ENCODE peak calls at places on chromosomes 7 and 10, in six cellular contexts. N is AG04450, G is GM23248, D is left ventricle myocardium inferior, M is body of pancreas, K is brain microvascular endothelial cell. Z is an unnamed sample.

GRCh38 chr7:118803-119376 is 73.5 kb upstream of the FAM20C start:
- DNase-seq in N (no peak), G (no peak), D (peak), M (no peak), K (no peak), Z (no peak)

GRCh38 chr7:14973712-14974428 is 71.3 kb upstream of the DGKB start:
- DNase-seq in N (no peak), G (peak), D (no peak), M (no peak), K (no peak), Z (no peak)

GRCh38 chr10:1368772-1369171 is 312.6 kb downstream of the WDR37 start:
- DNase-seq in N (no peak), G (peak), D (no peak), M (peak), K (no peak), Z (no peak)

GRCh38 chr10:63769367-63769766 is 248.2 kb downstream of the REEP3 start:
- DNase-seq in N (no peak), G (no peak), D (no peak), M (no peak), K (no peak), Z (no peak)

GRCh38 chr10:18381679-18382078 is 241.5 kb downstream of the CACNB2 start:
- DNase-seq in N (no peak), G (no peak), D (no peak), M (no peak), K (no peak), Z (no peak)

GRCh38 chr10:25059990-25060389 is 43.6 kb downstream of the THNSL1 start:
- DNase-seq in N (peak), G (peak), D (peak), M (peak), K (peak), Z (peak)

GRCh38 chr7:30470163-30470770 is 8.3 kb downstream of the NOD1 start:
- DNase-seq in N (no peak), G (peak), D (peak), M (peak), K (peak), Z (no peak)

GRCh38 chr7:103870664-103871063 is 118.8 kb downstream of the RELN start:
- DNase-seq in N (no peak), G (no peak), D (no peak), M (no peak), K (no peak), Z (no peak)

GRCh38 chr10:37976880-37977203 is 395 bp upstream of the ZNF25 start:
- DNase-seq in N (no peak), G (no peak), D (no peak), M (no peak), K (no peak), Z (no peak)

GRCh38 chr7:155395176-155395797 is 62.6 kb upstream of the EN2 start:
- DNase-seq in N (no peak), G (no peak), D (no peak), M (peak), K (no peak), Z (no peak)
- H3K27ac ChIP-seq in N (no peak), G (no peak), D (no peak), M (no peak), K (no peak), Z (no peak)

DNA sequence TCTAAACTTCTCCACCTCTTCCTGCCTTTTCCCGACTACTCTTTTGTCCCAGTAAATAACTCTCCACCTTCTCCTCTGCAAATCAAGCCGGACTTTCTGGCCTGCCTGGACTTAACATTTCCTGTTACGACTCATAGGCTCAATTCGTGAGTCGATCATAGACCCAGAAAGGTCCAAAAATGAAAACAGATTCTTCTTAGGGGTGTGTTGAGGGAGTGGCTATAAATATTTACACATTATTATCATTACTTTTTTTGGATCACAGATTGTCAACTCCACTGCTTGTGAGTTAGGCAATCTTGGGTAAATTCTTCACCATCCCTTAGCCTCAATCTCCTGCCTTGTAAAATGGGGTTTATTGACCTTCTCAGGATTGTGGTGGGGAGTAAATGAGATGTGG is 58.9 kb upstream of the HABP2 start:
- DNase-seq in N (no peak), G (peak), D (no peak), M (no peak), K (no peak), Z (peak)
- H3K27ac ChIP-seq in N (no peak), G (peak), D (no peak), M (no peak), K (no peak), Z (no peak)

GRCh38 chr7:45919947-45920542 is 1.0 kb downstream of the IGFBP3 start:
- DNase-seq in N (no peak), G (peak), D (no peak), M (no peak), K (no peak), Z (no peak)

GRCh38 chr7:45921699-45922519 is 837 bp upstream of the IGFBP3 start:
- DNase-seq in N (no peak), G (peak), D (peak), M (peak), K (peak), Z (peak)

GRCh38 chr7:45922810-45923209 is 1.7 kb upstream of the IGFBP3 start:
- DNase-seq in N (no peak), G (peak), D (no peak), M (no peak), K (no peak), Z (no peak)

GRCh38 chr7:45920543-45921380 is at the start of gene IGFBP3:
- DNase-seq in N (no peak), G (peak), D (peak), M (peak), K (no peak), Z (peak)

GRCh38 chr7:45921381-45921698 is 268 bp upstream of the IGFBP3 start:
- DNase-seq in N (no peak), G (no peak), D (no peak), M (no peak), K (no peak), Z (no peak)
- H3K27ac ChIP-seq in N (no peak), G (peak), D (peak), M (no peak), K (peak), Z (no peak)

GRCh38 chr7:1505731-1506550 is 1.8 kb upstream of the INTS1 start:
- DNase-seq in N (no peak), G (no peak), D (no peak), M (peak), K (no peak), Z (no peak)

GRCh38 chr7:1509226-1509625 is 5.0 kb upstream of the INTS1 start:
- DNase-seq in N (no peak), G (no peak), D (no peak), M (no peak), K (no peak), Z (no peak)

GRCh38 chr7:1510780-1511154 is 6.6 kb upstream of the INTS1 start:
- DNase-seq in N (no peak), G (no peak), D (no peak), M (no peak), K (no peak), Z (no peak)

GRCh38 chr7:1511829-1512422 is 7.7 kb upstream of the INTS1 start:
- DNase-seq in N (no peak), G (no peak), D (no peak), M (no peak), K (no peak), Z (no peak)

GRCh38 chr7:1508277-1508758 is 4.1 kb upstream of the INTS1 start:
- DNase-seq in N (no peak), G (no peak), D (no peak), M (peak), K (no peak), Z (no peak)
- H3K27ac ChIP-seq in N (no peak), G (no peak), D (no peak), M (peak), K (no peak), Z (no peak)

GRCh38 chr10:6353526-6353925 is 150.8 kb downstream of the PFKFB3 start:
- DNase-seq in N (no peak), G (no peak), D (no peak), M (no peak), K (no peak), Z (no peak)
- H3K27ac ChIP-seq in N (no peak), G (no peak), D (no peak), M (no peak), K (no peak), Z (no peak)

DNA sequence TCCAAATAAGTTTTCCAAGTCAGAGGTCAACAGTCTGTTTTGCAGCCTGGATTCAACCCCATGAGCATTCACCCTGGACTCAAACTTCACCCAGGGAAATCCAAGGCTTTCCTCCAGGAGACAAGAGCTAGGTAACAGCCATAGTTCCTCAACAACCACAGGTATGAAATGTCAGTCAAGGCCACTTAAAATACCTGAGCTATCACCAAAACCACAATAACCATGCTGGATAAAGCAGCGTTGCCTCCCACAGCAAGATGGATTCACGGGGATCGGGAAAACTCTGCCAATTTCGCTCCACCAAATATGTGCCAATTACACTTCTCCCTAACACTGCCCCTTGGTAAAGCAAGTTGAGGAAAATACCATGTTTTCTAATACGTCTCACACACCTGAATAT is 444.1 kb upstream of the KLF6 start:
- DNase-seq in N (no peak), G (no peak), D (no peak), M (no peak), K (no peak), Z (peak)
- H3K27ac ChIP-seq in N (no peak), G (no peak), D (no peak), M (no peak), K (no peak), Z (no peak)